ENCODE peak calls at places on chromosomes 3 and 15, in nine cellular contexts. One of them, this sample, is unnamed.

GRCh38 chr15:56869573-56869972 is 48.9 kb upstream of the TCF12 start:
- DNase-seq in NCI-H1694: peak
- DNase-seq in NCI-H2081: peak
- DNase-seq in activated naive CD4-positive, alpha-beta T cell treated with anti-CD3 and anti-CD28 coated beads, Interleukin-2, amount 50 U/mL, for 16 hours: no peak
- DNase-seq in activated T-helper 1 cell treated with Interleukin-2 at 50 U/mL for 16 hours: no peak
- DNase-seq in psoas muscle: peak
- DNase-seq in HAP-1: peak
- DNase-seq in HCEC 1CT: peak
- DNase-seq in GOT3: no peak
- DNase-seq in this sample: no peak

GRCh38 chr15:89492934-89493631 is 3.3 kb downstream of the RHCG start:
- DNase-seq in GOT3: no peak
- DNase-seq in psoas muscle: no peak
- DNase-seq in HAP-1: peak
- DNase-seq in NCI-H1694: no peak
- DNase-seq in NCI-H2081: peak
- DNase-seq in HCEC 1CT: no peak
- DNase-seq in activated T-helper 1 cell treated with Interleukin-2 at 50 U/mL for 16 hours: no peak
- DNase-seq in activated naive CD4-positive, alpha-beta T cell treated with anti-CD3 and anti-CD28 coated beads, Interleukin-2, amount 50 U/mL, for 16 hours: no peak
- DNase-seq in this sample: no peak

GRCh38 chr3:57484563-57484962 is 59.6 kb downstream of the DNAH12 start:
- DNase-seq in HAP-1: no peak
- DNase-seq in HCEC 1CT: no peak
- DNase-seq in activated naive CD4-positive, alpha-beta T cell treated with anti-CD3 and anti-CD28 coated beads, Interleukin-2, amount 50 U/mL, for 16 hours: no peak
- DNase-seq in NCI-H1694: no peak
- DNase-seq in GOT3: no peak
- DNase-seq in activated T-helper 1 cell treated with Interleukin-2 at 50 U/mL for 16 hours: no peak
- DNase-seq in NCI-H2081: no peak
- DNase-seq in psoas muscle: no peak
- DNase-seq in this sample: no peak

GRCh38 chr15:80940331-80940730 is 49.3 kb downstream of the MESD start:
- DNase-seq in activated naive CD4-positive, alpha-beta T cell treated with anti-CD3 and anti-CD28 coated beads, Interleukin-2, amount 50 U/mL, for 16 hours: no peak
- DNase-seq in NCI-H1694: no peak
- DNase-seq in psoas muscle: no peak
- DNase-seq in HAP-1: no peak
- DNase-seq in HCEC 1CT: no peak
- DNase-seq in activated T-helper 1 cell treated with Interleukin-2 at 50 U/mL for 16 hours: no peak
- DNase-seq in NCI-H2081: no peak
- DNase-seq in GOT3: no peak
- DNase-seq in this sample: no peak

GRCh38 chr3:160395297-160395696 is 3.7 kb downstream of the IFT80 start:
- DNase-seq in NCI-H2081: peak
- DNase-seq in HAP-1: no peak
- DNase-seq in HCEC 1CT: peak
- DNase-seq in GOT3: no peak
- DNase-seq in NCI-H1694: no peak
- DNase-seq in psoas muscle: no peak
- DNase-seq in activated naive CD4-positive, alpha-beta T cell treated with anti-CD3 and anti-CD28 coated beads, Interleukin-2, amount 50 U/mL, for 16 hours: no peak
- DNase-seq in activated T-helper 1 cell treated with Interleukin-2 at 50 U/mL for 16 hours: no peak
- DNase-seq in this sample: no peak

GRCh38 chr3:133674290-133674912 is 12.7 kb upstream of the TOPBP1 start:
- DNase-seq in NCI-H1694: no peak
- DNase-seq in HAP-1: no peak
- DNase-seq in GOT3: no peak
- DNase-seq in NCI-H2081: no peak
- DNase-seq in HCEC 1CT: no peak
- DNase-seq in activated T-helper 1 cell treated with Interleukin-2 at 50 U/mL for 16 hours: no peak
- DNase-seq in activated naive CD4-positive, alpha-beta T cell treated with anti-CD3 and anti-CD28 coated beads, Interleukin-2, amount 50 U/mL, for 16 hours: no peak
- DNase-seq in psoas muscle: no peak
- DNase-seq in this sample: peak

GRCh38 chr3:144018776-144019175 is 47.2 kb downstream of the DIPK2A start:
- DNase-seq in GOT3: no peak
- DNase-seq in activated naive CD4-positive, alpha-beta T cell treated with anti-CD3 and anti-CD28 coated beads, Interleukin-2, amount 50 U/mL, for 16 hours: no peak
- DNase-seq in psoas muscle: no peak
- DNase-seq in NCI-H1694: no peak
- DNase-seq in NCI-H2081: no peak
- DNase-seq in activated T-helper 1 cell treated with Interleukin-2 at 50 U/mL for 16 hours: no peak
- DNase-seq in HAP-1: no peak
- DNase-seq in HCEC 1CT: peak
- DNase-seq in this sample: no peak

GRCh38 chr3:129793356-129793755 is 100.2 kb downstream of the TMCC1 start:
- DNase-seq in GOT3: no peak
- DNase-seq in HAP-1: no peak
- DNase-seq in activated T-helper 1 cell treated with Interleukin-2 at 50 U/mL for 16 hours: no peak
- DNase-seq in NCI-H1694: no peak
- DNase-seq in NCI-H2081: peak
- DNase-seq in psoas muscle: no peak
- DNase-seq in HCEC 1CT: no peak
- DNase-seq in activated naive CD4-positive, alpha-beta T cell treated with anti-CD3 and anti-CD28 coated beads, Interleukin-2, amount 50 U/mL, for 16 hours: no peak
- DNase-seq in this sample: no peak

GRCh38 chr3:82208002-82208710 is 446.7 kb upstream of the GBE1 start:
- DNase-seq in activated naive CD4-positive, alpha-beta T cell treated with anti-CD3 and anti-CD28 coated beads, Interleukin-2, amount 50 U/mL, for 16 hours: no peak
- DNase-seq in HAP-1: no peak
- DNase-seq in GOT3: no peak
- DNase-seq in activated T-helper 1 cell treated with Interleukin-2 at 50 U/mL for 16 hours: no peak
- DNase-seq in NCI-H1694: no peak
- DNase-seq in HCEC 1CT: no peak
- DNase-seq in NCI-H2081: no peak
- DNase-seq in psoas muscle: no peak
- DNase-seq in this sample: no peak

GRCh38 chr3:5731100-5731499 is 543.6 kb downstream of the EDEM1 start:
- DNase-seq in psoas muscle: no peak
- DNase-seq in HAP-1: no peak
- DNase-seq in activated T-helper 1 cell treated with Interleukin-2 at 50 U/mL for 16 hours: no peak
- DNase-seq in NCI-H1694: no peak
- DNase-seq in activated naive CD4-positive, alpha-beta T cell treated with anti-CD3 and anti-CD28 coated beads, Interleukin-2, amount 50 U/mL, for 16 hours: no peak
- DNase-seq in NCI-H2081: no peak
- DNase-seq in GOT3: no peak
- DNase-seq in HCEC 1CT: no peak
- DNase-seq in this sample: no peak

GRCh38 chr3:121692010-121692699 is 31.5 kb upstream of the HCLS1 start:
- DNase-seq in HAP-1: no peak
- DNase-seq in NCI-H2081: no peak
- DNase-seq in NCI-H1694: no peak
- DNase-seq in HCEC 1CT: no peak
- DNase-seq in activated T-helper 1 cell treated with Interleukin-2 at 50 U/mL for 16 hours: no peak
- DNase-seq in psoas muscle: no peak
- DNase-seq in activated naive CD4-positive, alpha-beta T cell treated with anti-CD3 and anti-CD28 coated beads, Interleukin-2, amount 50 U/mL, for 16 hours: no peak
- DNase-seq in GOT3: no peak
- DNase-seq in this sample: no peak

GRCh38 chr3:122533931-122534334 is 19.2 kb upstream of the KPNA1 start:
- DNase-seq in NCI-H1694: no peak
- DNase-seq in activated T-helper 1 cell treated with Interleukin-2 at 50 U/mL for 16 hours: no peak
- DNase-seq in HAP-1: no peak
- DNase-seq in HCEC 1CT: peak
- DNase-seq in activated naive CD4-positive, alpha-beta T cell treated with anti-CD3 and anti-CD28 coated beads, Interleukin-2, amount 50 U/mL, for 16 hours: peak
- DNase-seq in psoas muscle: no peak
- DNase-seq in NCI-H2081: no peak
- DNase-seq in GOT3: no peak
- DNase-seq in this sample: no peak

GRCh38 chr15:82570721-82571519 is 30.7 kb upstream of the RPS17 start:
- DNase-seq in NCI-H1694: peak
- DNase-seq in psoas muscle: no peak
- DNase-seq in NCI-H2081: no peak
- DNase-seq in HAP-1: no peak
- DNase-seq in activated T-helper 1 cell treated with Interleukin-2 at 50 U/mL for 16 hours: no peak
- DNase-seq in GOT3: no peak
- DNase-seq in HCEC 1CT: peak
- DNase-seq in activated naive CD4-positive, alpha-beta T cell treated with anti-CD3 and anti-CD28 coated beads, Interleukin-2, amount 50 U/mL, for 16 hours: no peak
- DNase-seq in this sample: no peak

GRCh38 chr3:194727435-194728128 is 41.9 kb downstream of the FAM43A start:
- DNase-seq in GOT3: no peak
- DNase-seq in HCEC 1CT: peak
- DNase-seq in NCI-H2081: no peak
- DNase-seq in HAP-1: no peak
- DNase-seq in activated naive CD4-positive, alpha-beta T cell treated with anti-CD3 and anti-CD28 coated beads, Interleukin-2, amount 50 U/mL, for 16 hours: no peak
- DNase-seq in activated T-helper 1 cell treated with Interleukin-2 at 50 U/mL for 16 hours: no peak
- DNase-seq in NCI-H1694: peak
- DNase-seq in psoas muscle: no peak
- DNase-seq in this sample: no peak

GRCh38 chr3:150314248-150315027 is 93.7 kb upstream of the TSC22D2 start:
- DNase-seq in HAP-1: no peak
- DNase-seq in HCEC 1CT: no peak
- DNase-seq in psoas muscle: no peak
- DNase-seq in NCI-H1694: no peak
- DNase-seq in NCI-H2081: no peak
- DNase-seq in activated naive CD4-positive, alpha-beta T cell treated with anti-CD3 and anti-CD28 coated beads, Interleukin-2, amount 50 U/mL, for 16 hours: no peak
- DNase-seq in GOT3: no peak
- DNase-seq in activated T-helper 1 cell treated with Interleukin-2 at 50 U/mL for 16 hours: no peak
- DNase-seq in this sample: no peak

GRCh38 chr15:99755692-99756409 is 22.6 kb upstream of the LYSMD4 start:
- DNase-seq in GOT3: no peak
- DNase-seq in activated T-helper 1 cell treated with Interleukin-2 at 50 U/mL for 16 hours: no peak
- DNase-seq in activated naive CD4-positive, alpha-beta T cell treated with anti-CD3 and anti-CD28 coated beads, Interleukin-2, amount 50 U/mL, for 16 hours: peak
- DNase-seq in NCI-H1694: peak
- DNase-seq in psoas muscle: peak
- DNase-seq in HCEC 1CT: peak
- DNase-seq in HAP-1: peak
- DNase-seq in NCI-H2081: peak
- DNase-seq in this sample: no peak

GRCh38 chr15:91101356-91101920 is 1.4 kb downstream of the SV2B start:
- DNase-seq in HCEC 1CT: no peak
- DNase-seq in NCI-H1694: no peak
- DNase-seq in HAP-1: no peak
- DNase-seq in NCI-H2081: no peak
- DNase-seq in GOT3: no peak
- DNase-seq in activated naive CD4-positive, alpha-beta T cell treated with anti-CD3 and anti-CD28 coated beads, Interleukin-2, amount 50 U/mL, for 16 hours: no peak
- DNase-seq in activated T-helper 1 cell treated with Interleukin-2 at 50 U/mL for 16 hours: no peak
- DNase-seq in psoas muscle: no peak
- DNase-seq in this sample: no peak

GRCh38 chr3:194046995-194047681 is 88.8 kb upstream of the HES1 start:
- DNase-seq in GOT3: no peak
- DNase-seq in activated naive CD4-positive, alpha-beta T cell treated with anti-CD3 and anti-CD28 coated beads, Interleukin-2, amount 50 U/mL, for 16 hours: no peak
- DNase-seq in activated T-helper 1 cell treated with Interleukin-2 at 50 U/mL for 16 hours: no peak
- DNase-seq in HAP-1: no peak
- DNase-seq in HCEC 1CT: no peak
- DNase-seq in NCI-H2081: peak
- DNase-seq in psoas muscle: peak
- DNase-seq in NCI-H1694: peak
- DNase-seq in this sample: peak

GRCh38 chr3:149534671-149535394 is 60.3 kb downstream of the TM4SF4 start:
- DNase-seq in NCI-H2081: peak
- DNase-seq in NCI-H1694: no peak
- DNase-seq in activated naive CD4-positive, alpha-beta T cell treated with anti-CD3 and anti-CD28 coated beads, Interleukin-2, amount 50 U/mL, for 16 hours: no peak
- DNase-seq in psoas muscle: no peak
- DNase-seq in HAP-1: no peak
- DNase-seq in HCEC 1CT: peak
- DNase-seq in GOT3: no peak
- DNase-seq in activated T-helper 1 cell treated with Interleukin-2 at 50 U/mL for 16 hours: no peak
- DNase-seq in this sample: no peak

GRCh38 chr3:128060473-128061381 is 8.5 kb downstream of the SEC61A1 start:
- DNase-seq in HCEC 1CT: peak
- DNase-seq in HAP-1: no peak
- DNase-seq in NCI-H2081: no peak
- DNase-seq in activated T-helper 1 cell treated with Interleukin-2 at 50 U/mL for 16 hours: no peak
- DNase-seq in psoas muscle: no peak
- DNase-seq in NCI-H1694: no peak
- DNase-seq in activated naive CD4-positive, alpha-beta T cell treated with anti-CD3 and anti-CD28 coated beads, Interleukin-2, amount 50 U/mL, for 16 hours: no peak
- DNase-seq in GOT3: no peak
- DNase-seq in this sample: no peak

GRCh38 chr15:56249080-56249479 is 5.4 kb upstream of the RFX7 start:
- DNase-seq in HAP-1: peak
- DNase-seq in GOT3: no peak
- DNase-seq in psoas muscle: no peak
- DNase-seq in NCI-H2081: peak
- DNase-seq in NCI-H1694: peak
- DNase-seq in activated T-helper 1 cell treated with Interleukin-2 at 50 U/mL for 16 hours: no peak
- DNase-seq in HCEC 1CT: peak
- DNase-seq in activated naive CD4-positive, alpha-beta T cell treated with anti-CD3 and anti-CD28 coated beads, Interleukin-2, amount 50 U/mL, for 16 hours: no peak
- DNase-seq in this sample: no peak

GRCh38 chr15:68787609-68788264 is 33.0 kb downstream of the ANP32A start:
- DNase-seq in NCI-H1694: no peak
- DNase-seq in NCI-H2081: no peak
- DNase-seq in activated naive CD4-positive, alpha-beta T cell treated with anti-CD3 and anti-CD28 coated beads, Interleukin-2, amount 50 U/mL, for 16 hours: no peak
- DNase-seq in activated T-helper 1 cell treated with Interleukin-2 at 50 U/mL for 16 hours: no peak
- DNase-seq in HAP-1: no peak
- DNase-seq in GOT3: no peak
- DNase-seq in psoas muscle: no peak
- DNase-seq in HCEC 1CT: no peak
- DNase-seq in this sample: no peak

GRCh38 chr3:50444213-50444612 is 59.2 kb downstream of the CACNA2D2 start:
- DNase-seq in HAP-1: no peak
- DNase-seq in activated T-helper 1 cell treated with Interleukin-2 at 50 U/mL for 16 hours: no peak
- DNase-seq in HCEC 1CT: no peak
- DNase-seq in activated naive CD4-positive, alpha-beta T cell treated with anti-CD3 and anti-CD28 coated beads, Interleukin-2, amount 50 U/mL, for 16 hours: no peak
- DNase-seq in psoas muscle: no peak
- DNase-seq in NCI-H1694: no peak
- DNase-seq in GOT3: no peak
- DNase-seq in NCI-H2081: no peak
- DNase-seq in this sample: no peak

GRCh38 chr3:27165348-27165747 is 203.8 kb downstream of the NEK10 start:
- DNase-seq in activated T-helper 1 cell treated with Interleukin-2 at 50 U/mL for 16 hours: no peak
- DNase-seq in NCI-H2081: no peak
- DNase-seq in HAP-1: no peak
- DNase-seq in HCEC 1CT: peak
- DNase-seq in GOT3: no peak
- DNase-seq in activated naive CD4-positive, alpha-beta T cell treated with anti-CD3 and anti-CD28 coated beads, Interleukin-2, amount 50 U/mL, for 16 hours: no peak
- DNase-seq in NCI-H1694: no peak
- DNase-seq in psoas muscle: no peak
- DNase-seq in this sample: no peak

GRCh38 chr3:67808906-67809305 is 154.5 kb upstream of the SUCLG2 start:
- DNase-seq in NCI-H1694: no peak
- DNase-seq in activated T-helper 1 cell treated with Interleukin-2 at 50 U/mL for 16 hours: no peak
- DNase-seq in GOT3: no peak
- DNase-seq in HCEC 1CT: no peak
- DNase-seq in NCI-H2081: no peak
- DNase-seq in psoas muscle: no peak
- DNase-seq in HAP-1: no peak
- DNase-seq in activated naive CD4-positive, alpha-beta T cell treated with anti-CD3 and anti-CD28 coated beads, Interleukin-2, amount 50 U/mL, for 16 hours: no peak
- DNase-seq in this sample: no peak

GRCh38 chr3:99950921-99951320 is 133.3 kb downstream of the CMSS1 start:
- DNase-seq in GOT3: no peak
- DNase-seq in activated T-helper 1 cell treated with Interleukin-2 at 50 U/mL for 16 hours: no peak
- DNase-seq in activated naive CD4-positive, alpha-beta T cell treated with anti-CD3 and anti-CD28 coated beads, Interleukin-2, amount 50 U/mL, for 16 hours: no peak
- DNase-seq in HCEC 1CT: no peak
- DNase-seq in NCI-H2081: no peak
- DNase-seq in NCI-H1694: no peak
- DNase-seq in HAP-1: no peak
- DNase-seq in psoas muscle: no peak
- DNase-seq in this sample: no peak

GRCh38 chr3:35679409-35680080 is 40.2 kb downstream of the ARPP21 start:
- DNase-seq in activated naive CD4-positive, alpha-beta T cell treated with anti-CD3 and anti-CD28 coated beads, Interleukin-2, amount 50 U/mL, for 16 hours: no peak
- DNase-seq in psoas muscle: no peak
- DNase-seq in HCEC 1CT: no peak
- DNase-seq in GOT3: no peak
- DNase-seq in activated T-helper 1 cell treated with Interleukin-2 at 50 U/mL for 16 hours: no peak
- DNase-seq in NCI-H1694: no peak
- DNase-seq in HAP-1: no peak
- DNase-seq in NCI-H2081: no peak
- DNase-seq in this sample: no peak

GRCh38 chr3:125067225-125067624 is 11.4 kb upstream of the HEG1 start:
- DNase-seq in activated T-helper 1 cell treated with Interleukin-2 at 50 U/mL for 16 hours: no peak
- DNase-seq in HAP-1: no peak
- DNase-seq in psoas muscle: no peak
- DNase-seq in HCEC 1CT: no peak
- DNase-seq in NCI-H1694: no peak
- DNase-seq in NCI-H2081: no peak
- DNase-seq in activated naive CD4-positive, alpha-beta T cell treated with anti-CD3 and anti-CD28 coated beads, Interleukin-2, amount 50 U/mL, for 16 hours: no peak
- DNase-seq in GOT3: no peak
- DNase-seq in this sample: no peak

GRCh38 chr3:101868534-101869464 is 19.5 kb downstream of the NFKBIZ start:
- DNase-seq in GOT3: no peak
- DNase-seq in activated naive CD4-positive, alpha-beta T cell treated with anti-CD3 and anti-CD28 coated beads, Interleukin-2, amount 50 U/mL, for 16 hours: no peak
- DNase-seq in NCI-H2081: no peak
- DNase-seq in NCI-H1694: no peak
- DNase-seq in psoas muscle: no peak
- DNase-seq in HCEC 1CT: no peak
- DNase-seq in HAP-1: no peak
- DNase-seq in activated T-helper 1 cell treated with Interleukin-2 at 50 U/mL for 16 hours: no peak
- DNase-seq in this sample: no peak

GRCh38 chr3:28791713-28792255 is 443.2 kb upstream of the AZI2 start:
- DNase-seq in NCI-H2081: peak
- DNase-seq in GOT3: no peak
- DNase-seq in activated T-helper 1 cell treated with Interleukin-2 at 50 U/mL for 16 hours: no peak
- DNase-seq in HAP-1: no peak
- DNase-seq in HCEC 1CT: no peak
- DNase-seq in NCI-H1694: no peak
- DNase-seq in psoas muscle: no peak
- DNase-seq in activated naive CD4-positive, alpha-beta T cell treated with anti-CD3 and anti-CD28 coated beads, Interleukin-2, amount 50 U/mL, for 16 hours: no peak
- DNase-seq in this sample: no peak

GRCh38 chr15:66072616-66073361 is 180.8 kb downstream of the MEGF11 start:
- DNase-seq in GOT3: no peak
- DNase-seq in psoas muscle: no peak
- DNase-seq in NCI-H2081: no peak
- DNase-seq in HAP-1: no peak
- DNase-seq in activated T-helper 1 cell treated with Interleukin-2 at 50 U/mL for 16 hours: no peak
- DNase-seq in NCI-H1694: no peak
- DNase-seq in activated naive CD4-positive, alpha-beta T cell treated with anti-CD3 and anti-CD28 coated beads, Interleukin-2, amount 50 U/mL, for 16 hours: no peak
- DNase-seq in HCEC 1CT: peak
- DNase-seq in this sample: no peak